ENCODE peak calls at places on chromosomes 4 and X, in four cellular contexts. V is NB4, A is A549, J is lung. X is an unnamed sample.

GRCh38 chrX:57241967-57242366 is 44.5 kb upstream of the FAAH2 start:
- DNase-seq in A (no peak), V (no peak), J (no peak), X (no peak)

GRCh38 chr4:78644744-78645330 is 93.3 kb downstream of the ANXA3 start:
- DNase-seq in V (peak), J (peak), A (peak), X (no peak)

GRCh38 chr4:88138561-88138960 is 19.9 kb downstream of the ABCG2 start:
- DNase-seq in V (no peak), A (no peak), J (no peak), X (no peak)

GRCh38 chr4:144507309-144508101 is 138.5 kb upstream of the HHIP start:
- DNase-seq in J (no peak), V (no peak), A (no peak), X (no peak)

GRCh38 chrX:40406330-40406859 is 174.4 kb upstream of the ATP6AP2 start:
- DNase-seq in A (no peak), V (peak), J (no peak), X (no peak)

GRCh38 chrX:68945603-68946228 is 116.9 kb downstream of the EFNB1 start:
- DNase-seq in J (peak), V (peak), A (no peak), X (no peak)

GRCh38 chr4:152512483-152512882 is 23.4 kb downstream of the FBXW7 start:
- DNase-seq in J (no peak), A (no peak), V (no peak), X (no peak)

GRCh38 chr4:89724716-89725115 is 112.2 kb downstream of the SNCA start:
- DNase-seq in J (no peak), A (no peak), V (no peak), X (no peak)

GRCh38 chr4:134636332-134637055 is 434.9 kb upstream of the PABPC4L start:
- DNase-seq in A (no peak), J (no peak), V (no peak), X (no peak)

GRCh38 chrX:68498508-68499379 is at the start of gene YIPF6:
- DNase-seq in V (peak), J (peak), A (peak), X (peak)

GRCh38 chrX:20244936-20245335 is 21.8 kb downstream of the RPS6KA3 start:
- DNase-seq in V (no peak), A (no peak), J (no peak), X (no peak)

GRCh38 chr4:137651128-137651527 is 118.8 kb upstream of the PCDH18 start:
- DNase-seq in J (no peak), A (no peak), V (no peak), X (no peak)

GRCh38 chr4:40564815-40565505 is 64.7 kb downstream of the RBM47 start:
- DNase-seq in J (no peak), V (no peak), A (no peak), X (no peak)

GRCh38 chr4:10179957-10180602 is 63.5 kb upstream of the WDR1 start:
- DNase-seq in A (no peak), J (no peak), V (no peak), X (no peak)

GRCh38 chr4:147138171-147138570 is 192.5 kb upstream of the TTC29 start:
- DNase-seq in A (no peak), V (no peak), J (no peak), X (no peak)

GRCh38 chr4:173696551-173696950 is 166.5 kb upstream of the HAND2 start:
- DNase-seq in V (no peak), J (no peak), A (no peak), X (no peak)

GRCh38 chrX:8841911-8842310 is 40.7 kb upstream of the FAM9A start:
- DNase-seq in A (no peak), V (no peak), J (no peak), X (no peak)

GRCh38 chrX:8845469-8845868 is 44.3 kb upstream of the FAM9A start:
- DNase-seq in A (no peak), J (no peak), V (no peak), X (no peak)

GRCh38 chrX:8846271-8846670 is 45.1 kb upstream of the FAM9A start:
- DNase-seq in V (no peak), A (no peak), J (no peak), X (no peak)

GRCh38 chrX:8844157-8844556 is 43.0 kb upstream of the FAM9A start:
- DNase-seq in A (no peak), V (no peak), J (no peak), X (no peak)

DNA sequence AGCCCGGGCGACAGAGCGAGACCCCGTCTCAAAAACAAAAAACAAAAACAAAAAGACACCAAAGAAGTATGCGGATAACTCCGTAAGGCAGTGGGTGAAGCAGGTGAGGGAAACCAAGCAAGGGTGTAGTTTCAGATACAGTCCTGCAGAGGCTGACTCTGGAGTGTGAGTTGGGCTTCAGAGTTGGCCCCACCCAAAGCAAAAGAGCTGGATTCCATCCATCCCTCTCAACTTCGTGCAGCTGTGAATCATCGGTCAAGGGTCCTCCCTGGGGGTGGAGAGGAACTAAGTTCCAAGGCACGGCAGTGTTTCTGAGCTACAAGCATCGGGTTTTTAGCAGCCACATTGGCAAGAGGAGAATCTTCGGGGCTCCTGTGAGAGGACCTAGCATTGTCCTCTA is 43.9 kb upstream of the FAM9A start:
- DNase-seq in A (peak), J (no peak), V (no peak), X (no peak)
- TF ChIP-seq CTCF in A (peak), J (no peak), V (no peak), X (no peak)

GRCh38 chrX:47568656-47569295 is 7.8 kb downstream of the ARAF start:
- DNase-seq in A (peak), J (no peak), V (peak), X (no peak)
- TF ChIP-seq CTCF in A (no peak), J (no peak), V (peak), X (peak)

GRCh38 chr4:38254825-38255224 is 294.6 kb downstream of the PTTG2 start:
- DNase-seq in V (no peak), A (no peak), J (no peak), X (no peak)
- TF ChIP-seq CTCF in V (no peak), A (no peak), J (no peak), X (no peak)

GRCh38 chrX:42290608-42291007 is 367.3 kb upstream of the CASK start:
- DNase-seq in A (no peak), J (no peak), V (peak), X (no peak)
- TF ChIP-seq CTCF in A (no peak), J (no peak), V (peak), X (no peak)

GRCh38 chrX:120514236-120514635 is 45.1 kb upstream of the LAMP2 start:
- DNase-seq in A (peak), J (no peak), V (peak), X (no peak)
- TF ChIP-seq CTCF in A (peak), J (no peak), V (peak), X (no peak)

DNA sequence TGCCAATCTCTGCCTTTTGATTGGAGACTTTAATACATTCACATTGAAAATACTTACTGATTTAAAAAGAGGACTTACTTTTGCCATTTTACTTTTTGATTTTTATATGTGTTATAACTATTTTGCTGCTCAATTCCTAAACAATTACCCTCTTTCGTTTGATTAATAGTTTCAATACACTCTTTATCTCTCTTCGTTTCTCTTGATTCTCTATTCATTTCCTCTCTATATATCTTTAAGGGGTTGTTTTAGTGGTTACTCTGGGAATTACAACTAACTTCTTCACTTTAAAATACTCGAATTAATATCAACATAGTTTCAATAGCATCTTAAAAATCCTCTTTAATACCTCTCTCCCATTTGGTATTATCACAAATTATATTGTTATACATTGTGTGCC is 116.6 kb downstream of the PTCHD1 start:
- DNase-seq in V (no peak), J (no peak), A (no peak), X (no peak)
- TF ChIP-seq CTCF in V (no peak), J (no peak), A (no peak), X (no peak)

GRCh38 chr4:111780965-111781364 is 364.3 kb upstream of the FAM241A start:
- DNase-seq in J (no peak), A (no peak), V (no peak), X (no peak)

GRCh38 chr4:111781611-111782010 is 363.6 kb upstream of the FAM241A start:
- DNase-seq in A (no peak), J (no peak), V (no peak), X (no peak)

GRCh38 chr4:111775908-111776307 is 369.3 kb upstream of the FAM241A start:
- DNase-seq in J (no peak), A (no peak), V (no peak), X (no peak)

GRCh38 chr4:111776546-111776945 is 368.7 kb upstream of the FAM241A start:
- DNase-seq in J (no peak), V (no peak), A (no peak), X (no peak)

GRCh38 chr4:111778543-111778942 is 366.7 kb upstream of the FAM241A start:
- DNase-seq in V (no peak), J (no peak), A (no peak), X (no peak)
- TF ChIP-seq CTCF in V (no peak), J (no peak), A (peak), X (no peak)

GRCh38 chrX:155968106-155968714 is 29.3 kb upstream of the IL9R start:
- DNase-seq in V (no peak), A (no peak), J (no peak), X (no peak)

GRCh38 chrX:155962906-155963305 is 34.6 kb upstream of the IL9R start:
- DNase-seq in A (no peak), J (no peak), V (no peak), X (no peak)

GRCh38 chrX:155967653-155968052 is 29.8 kb upstream of the IL9R start:
- DNase-seq in V (no peak), J (no peak), A (no peak), X (no peak)

DNA sequence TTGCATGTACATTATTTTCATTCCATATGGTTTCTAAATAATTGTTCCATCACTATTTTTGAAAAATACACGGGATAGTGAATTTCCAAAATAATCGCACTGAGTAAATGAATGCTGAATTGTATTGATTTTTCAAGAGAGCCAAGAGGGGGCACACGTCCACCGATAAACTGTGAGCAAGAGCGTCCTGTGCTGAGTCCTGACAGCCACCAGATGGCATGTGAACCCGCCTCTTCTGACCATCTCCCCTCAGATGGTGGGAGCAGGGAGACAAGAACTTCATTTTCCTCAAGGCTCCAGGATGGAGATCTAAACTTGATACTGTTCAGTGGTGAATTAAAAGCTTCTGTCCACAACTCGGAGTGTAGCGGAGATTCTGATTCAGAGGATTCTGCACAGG is 30.6 kb upstream of the IL9R start:
- DNase-seq in A (peak), J (no peak), V (peak), X (no peak)
- TF ChIP-seq CTCF in A (peak), J (peak), V (peak), X (no peak)

GRCh38 chrX:153878969-153879653 is 6.9 kb downstream of the L1CAM start:
- DNase-seq in V (peak), J (no peak), A (no peak), X (no peak)
- TF ChIP-seq CTCF in V (peak), J (no peak), A (no peak), X (no peak)

X was measured in suprapubic skin.